ENCODE peak calls at places on chromosome 5, in six cellular contexts. A, R, G, D, F and U are unnamed samples.

GRCh38 chr5:32017638-32018429 is 156.3 kb downstream of the GOLPH3 start:
- DNase-seq in R (no peak), D (no peak), A (no peak), G (no peak), F (peak), U (no peak)

GRCh38 chr5:33299621-33300208 is 141.1 kb upstream of the TARS1 start:
- DNase-seq in A (peak), G (peak), D (no peak), F (peak), R (no peak), U (no peak)

GRCh38 chr5:84597904-84598303 is 213.2 kb upstream of the EDIL3 start:
- DNase-seq in D (no peak), R (no peak), F (no peak), A (no peak), G (no peak), U (no peak)

GRCh38 chr5:122480146-122480545 is 168.1 kb downstream of the SNCAIP start:
- DNase-seq in D (no peak), A (no peak), R (no peak), G (no peak), F (no peak), U (no peak)

GRCh38 chr5:60883229-60883628 is 39.2 kb upstream of the ELOVL7 start:
- DNase-seq in D (no peak), A (peak), R (no peak), G (no peak), F (no peak), U (no peak)

GRCh38 chr5:66307647-66308257 is 163.7 kb downstream of the SREK1 start:
- DNase-seq in R (no peak), A (peak), F (peak), G (peak), D (no peak), U (peak)

GRCh38 chr5:42268630-42269029 is 154.6 kb upstream of the GHR start:
- DNase-seq in A (no peak), G (no peak), R (no peak), D (no peak), F (peak), U (no peak)

GRCh38 chr5:115962565-115963402 is 509 bp downstream of the LVRN start:
- DNase-seq in A (no peak), R (peak), G (no peak), D (no peak), F (no peak), U (no peak)

GRCh38 chr5:106876665-106877194 is 794.0 kb downstream of the EFNA5 start:
- DNase-seq in D (no peak), R (no peak), G (no peak), A (no peak), F (no peak), U (no peak)

GRCh38 chr5:1568201-1568979 is 44.6 kb upstream of the LPCAT1 start:
- DNase-seq in G (peak), D (peak), R (no peak), A (peak), F (peak), U (peak)

GRCh38 chr5:6576861-6577501 is 55.9 kb downstream of the NSUN2 start:
- DNase-seq in F (peak), G (peak), R (no peak), A (peak), D (peak), U (peak)

GRCh38 chr5:23639326-23639725 is 131.9 kb downstream of the PRDM9 start:
- DNase-seq in F (no peak), A (no peak), R (no peak), D (no peak), G (no peak), U (no peak)

DNA sequence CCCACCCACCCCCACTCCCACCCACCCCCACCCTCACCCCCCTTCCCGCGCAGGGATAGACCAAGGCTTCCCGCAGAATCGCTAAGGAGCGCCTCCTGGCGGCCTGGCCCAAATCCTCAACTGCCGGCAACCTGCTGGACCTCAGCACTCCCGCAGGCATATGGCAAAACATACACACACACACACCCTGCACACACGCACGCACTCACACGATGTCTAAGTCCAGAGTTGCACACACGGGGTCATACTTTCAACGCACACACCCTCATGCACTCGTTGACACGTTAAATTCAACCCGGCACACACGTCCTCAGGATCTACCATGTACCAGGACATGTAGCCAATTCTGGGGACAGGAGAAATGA is 1.7 kb downstream of the CPLX2 start:
- DNase-seq in F (no peak), D (no peak), A (no peak), R (no peak), G (no peak), U (no peak)
- TF ChIP-seq CTCF in F (peak), D (no peak), A (no peak), R (peak), G (peak), U (no peak)

DNA sequence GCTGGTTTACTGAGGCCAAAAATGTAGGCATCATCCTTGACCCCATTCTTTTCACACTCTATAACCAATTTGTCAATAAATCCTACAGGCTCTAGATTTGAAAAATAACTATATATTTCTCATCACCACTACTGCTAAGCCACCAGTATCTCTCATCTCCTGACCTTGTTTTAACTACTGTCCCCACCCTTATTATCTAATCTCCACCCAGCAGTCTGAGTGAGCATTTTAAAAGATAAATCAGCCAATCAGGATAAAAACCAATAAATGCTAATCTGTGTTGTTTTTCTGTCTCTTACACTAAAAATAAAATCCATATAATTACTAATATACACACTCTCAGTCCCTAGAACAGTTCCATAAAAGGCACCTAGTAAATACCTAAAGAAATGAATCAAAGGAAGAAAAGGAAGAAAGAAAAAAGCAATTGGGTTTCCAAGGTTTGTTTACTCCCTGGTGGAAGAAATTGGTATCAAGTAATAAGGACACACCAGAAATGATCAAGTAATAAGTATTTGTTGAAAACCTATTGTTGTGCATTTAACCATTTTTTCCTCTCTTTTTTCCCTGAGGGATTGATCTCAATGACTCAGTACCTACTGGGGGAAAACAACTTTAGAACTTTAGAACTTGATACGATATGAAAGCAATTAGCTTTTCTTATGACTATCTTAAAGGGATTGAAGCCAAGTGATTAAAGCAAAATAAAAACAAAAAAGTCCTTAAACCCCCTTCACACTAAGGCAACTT is 19.3 kb downstream of the MRPS27 start:
- DNase-seq in R (no peak), F (no peak), G (no peak), D (no peak), A (no peak), U (no peak)
- TF ChIP-seq CTCF in R (peak), F (no peak), G (peak), D (no peak), A (no peak), U (no peak)

GRCh38 chr5:176609724-176610429 is at the start of gene GPRIN1:
- DNase-seq in F (peak), A (peak), D (peak), R (no peak), G (no peak), U (no peak)
- TF ChIP-seq CTCF in F (peak), A (peak), D (peak), R (peak), G (peak), U (peak)

GRCh38 chr5:177494356-177495195 is 2.8 kb downstream of the PDLIM7 start:
- DNase-seq in A (peak), D (peak), R (no peak), F (peak), G (peak), U (no peak)
- TF ChIP-seq CTCF in A (no peak), D (no peak), R (peak), F (peak), G (peak), U (peak)